ENCODE peak calls at places on chromosomes 13 and 19, in five cellular contexts. One of them, this sample, is unnamed.

GRCh38 chr19:17183858-17184271 is 31.3 kb upstream of the USE1 start:
- DNase-seq in H1: no peak
- DNase-seq in neuronal stem cell: no peak
- DNase-seq in IMR-90: no peak
- DNase-seq in mesenchymal stem cell: no peak
- DNase-seq in this sample: no peak

GRCh38 chr19:50313812-50314536 is 15.2 kb downstream of the KCNC3 start:
- DNase-seq in mesenchymal stem cell: no peak
- DNase-seq in IMR-90: no peak
- DNase-seq in neuronal stem cell: no peak
- DNase-seq in H1: peak; percentile 86
- DNase-seq in this sample: no peak

GRCh38 chr13:46698015-46698414 is 98.9 kb downstream of the ESD start:
- DNase-seq in mesenchymal stem cell: no peak
- DNase-seq in IMR-90: no peak
- DNase-seq in neuronal stem cell: no peak
- DNase-seq in H1: no peak
- DNase-seq in this sample: no peak

GRCh38 chr19:811511-812048 is 10.2 kb downstream of the PLPPR3 start:
- DNase-seq in neuronal stem cell: no peak
- DNase-seq in H1: no peak
- DNase-seq in mesenchymal stem cell: no peak
- DNase-seq in IMR-90: no peak
- DNase-seq in this sample: no peak

GRCh38 chr19:12660980-12661379 is 5.6 kb downstream of the MAN2B1 start:
- DNase-seq in neuronal stem cell: no peak
- DNase-seq in IMR-90: no peak
- DNase-seq in mesenchymal stem cell: no peak
- DNase-seq in H1: no peak
- DNase-seq in this sample: no peak

GRCh38 chr19:12133069-12133468 is 7.1 kb downstream of the ZNF20 start:
- DNase-seq in IMR-90: no peak
- DNase-seq in H1: no peak
- DNase-seq in neuronal stem cell: no peak
- DNase-seq in mesenchymal stem cell: peak; percentile 27
- DNase-seq in this sample: no peak

GRCh38 chr13:40732658-40733057 is 38.3 kb downstream of the MRPS31 start:
- DNase-seq in IMR-90: no peak
- DNase-seq in H1: no peak
- DNase-seq in neuronal stem cell: no peak
- DNase-seq in mesenchymal stem cell: peak; percentile 14
- DNase-seq in this sample: no peak

GRCh38 chr19:31499826-31500539 is 150.7 kb upstream of the TSHZ3 start:
- DNase-seq in H1: peak; percentile 23
- DNase-seq in neuronal stem cell: no peak
- DNase-seq in mesenchymal stem cell: no peak
- DNase-seq in IMR-90: no peak
- DNase-seq in this sample: no peak

GRCh38 chr13:90956036-90956435 is 391.5 kb upstream of the MIR17HG start:
- DNase-seq in mesenchymal stem cell: no peak
- DNase-seq in IMR-90: no peak
- DNase-seq in H1: no peak
- DNase-seq in neuronal stem cell: no peak
- DNase-seq in this sample: no peak

GRCh38 chr13:31903072-31903815 is 128.3 kb upstream of the FRY start:
- DNase-seq in H1: no peak
- DNase-seq in neuronal stem cell: no peak
- DNase-seq in mesenchymal stem cell: no peak
- DNase-seq in IMR-90: no peak
- DNase-seq in this sample: no peak

GRCh38 chr13:78603240-78603947 is at the start of gene POU4F1:
- DNase-seq in H1: peak; percentile 90
- DNase-seq in neuronal stem cell: peak; percentile 81
- DNase-seq in IMR-90: peak; percentile 11
- DNase-seq in mesenchymal stem cell: no peak
- DNase-seq in this sample: peak; percentile 11

GRCh38 chr13:24361138-24361537 is 51.8 kb downstream of the C1QTNF9 start:
- DNase-seq in IMR-90: no peak
- DNase-seq in mesenchymal stem cell: no peak
- DNase-seq in neuronal stem cell: no peak
- DNase-seq in H1: no peak
- DNase-seq in this sample: no peak

DNA sequence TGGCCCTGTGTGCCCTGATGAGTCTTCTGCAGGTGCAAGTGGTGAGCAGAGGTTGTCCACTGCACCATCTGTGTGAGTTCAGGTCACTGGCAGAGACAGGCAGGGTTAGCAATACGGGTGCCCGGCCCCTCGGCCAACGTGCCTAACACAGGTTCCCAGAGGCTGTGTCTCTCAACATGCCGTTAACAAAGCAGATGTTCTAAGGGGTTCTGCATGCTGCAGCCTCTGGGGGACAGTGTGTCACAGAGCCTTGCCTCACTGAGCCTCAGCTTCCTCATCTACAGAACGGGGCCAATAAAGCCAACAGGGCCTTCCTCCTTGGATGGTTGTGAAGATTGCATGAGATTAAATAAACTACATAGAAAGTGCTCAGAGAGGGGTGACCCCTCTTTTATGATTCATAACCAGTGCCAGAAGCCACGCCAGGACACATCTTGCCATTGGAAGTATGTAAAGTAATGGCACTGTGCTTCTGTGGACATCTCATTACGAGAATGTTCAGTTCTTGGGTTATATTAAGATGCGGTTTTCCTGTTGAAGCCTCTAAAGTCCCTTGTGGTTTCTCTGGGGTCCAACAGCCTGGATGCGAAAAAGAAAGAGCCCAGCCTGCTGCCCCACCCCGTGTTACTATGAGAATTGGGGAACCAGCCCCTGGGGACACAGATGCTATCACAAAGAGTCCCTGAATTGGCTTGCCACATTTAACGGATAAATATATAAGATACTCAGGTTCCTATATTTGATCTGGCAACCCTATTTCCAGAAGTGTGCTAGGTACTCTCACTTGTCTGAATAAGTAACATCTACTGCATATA is 11.2 kb upstream of the ARHGEF18 start:
- DNase-seq in H1: no peak
- DNase-seq in mesenchymal stem cell: no peak
- DNase-seq in IMR-90: no peak
- DNase-seq in neuronal stem cell: no peak
- DNase-seq in this sample: no peak
- H3K4me2 ChIP-seq in H1: no peak overlapping the region
- H3K4me2 ChIP-seq in mesenchymal stem cell: no peak overlapping the region
- H3K4me2 ChIP-seq in IMR-90: no peak overlapping the region
- H3K4me2 ChIP-seq in neuronal stem cell: no peak overlapping the region
- H3K4me2 ChIP-seq in this sample: no peak overlapping the region

GRCh38 chr19:44808463-44809371 is at the start of gene BCAM:
- DNase-seq in H1: peak; percentile 87
- DNase-seq in mesenchymal stem cell: peak; percentile 73
- DNase-seq in IMR-90: peak; percentile 54
- DNase-seq in neuronal stem cell: peak; percentile 76
- DNase-seq in this sample: peak; percentile 27
- H2BK120ac ChIP-seq in H1: peak within 1 kb of the TSS; percentile 69
- H2BK120ac ChIP-seq in mesenchymal stem cell: peak within 1 kb of the TSS; percentile 45
- H2BK120ac ChIP-seq in IMR-90: peak within 1 kb of the TSS; percentile 80
- H2BK120ac ChIP-seq in neuronal stem cell: peak within 1 kb of the TSS; percentile 16
- H2BK120ac ChIP-seq in this sample: peak within 1 kb of the TSS; percentile 72

DNA sequence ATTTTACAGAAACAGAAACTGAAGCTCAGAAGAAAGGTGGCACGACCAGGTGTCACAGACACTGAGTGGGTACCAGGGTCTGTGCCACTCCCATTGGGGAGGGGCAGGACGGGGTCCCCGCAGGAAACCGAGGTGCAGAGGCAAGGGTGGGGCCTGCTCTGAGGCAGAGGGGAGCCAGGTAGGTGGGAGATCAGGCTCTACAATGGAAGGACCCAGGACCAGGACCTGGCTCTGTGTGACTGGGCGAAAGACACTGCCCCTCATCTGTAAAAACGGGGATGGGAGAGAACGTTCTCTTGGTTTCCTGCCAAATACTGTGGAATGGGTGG is 2.8 kb downstream of the PTGIR start:
- DNase-seq in H1: no peak
- DNase-seq in neuronal stem cell: no peak
- DNase-seq in IMR-90: no peak
- DNase-seq in mesenchymal stem cell: no peak
- DNase-seq in this sample: no peak
- H3K4me2 ChIP-seq in H1: no peak overlapping the region
- H3K4me2 ChIP-seq in neuronal stem cell: no peak overlapping the region
- H3K4me2 ChIP-seq in IMR-90: no peak overlapping the region
- H3K4me2 ChIP-seq in mesenchymal stem cell: no peak overlapping the region
- H3K4me2 ChIP-seq in this sample: no peak overlapping the region

GRCh38 chr13:25494708-25495411 is 123.1 kb downstream of the ATP8A2 start:
- DNase-seq in IMR-90: no peak
- DNase-seq in mesenchymal stem cell: no peak
- DNase-seq in neuronal stem cell: no peak
- DNase-seq in H1: no peak
- DNase-seq in this sample: no peak

GRCh38 chr13:25490236-25490635 is 118.5 kb downstream of the ATP8A2 start:
- DNase-seq in H1: no peak
- DNase-seq in mesenchymal stem cell: no peak
- DNase-seq in neuronal stem cell: no peak
- DNase-seq in IMR-90: no peak
- DNase-seq in this sample: no peak

GRCh38 chr13:25493930-25494707 is 122.3 kb downstream of the ATP8A2 start:
- DNase-seq in mesenchymal stem cell: no peak
- DNase-seq in IMR-90: no peak
- DNase-seq in neuronal stem cell: no peak
- DNase-seq in H1: no peak
- DNase-seq in this sample: no peak

DNA sequence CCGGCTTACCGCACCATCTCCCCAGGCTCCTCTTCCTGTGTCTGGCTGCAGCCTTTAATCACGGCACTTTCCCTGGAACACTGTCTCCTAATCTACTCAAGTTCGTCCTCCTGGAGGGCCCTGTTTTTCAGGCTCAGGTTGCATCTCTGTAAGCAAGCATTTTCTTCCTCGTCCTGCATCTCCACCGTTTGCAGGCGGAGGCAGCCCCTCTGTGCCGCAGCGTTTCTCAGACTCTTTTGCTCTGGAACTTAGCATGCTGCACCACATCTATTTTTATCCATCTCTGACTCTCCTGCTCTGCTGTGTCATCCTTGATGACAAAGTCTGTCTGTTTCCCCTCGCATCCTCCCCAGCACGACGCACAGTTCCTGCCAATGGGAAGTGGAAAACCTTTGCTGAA is 117.5 kb downstream of the ATP8A2 start:
- DNase-seq in mesenchymal stem cell: no peak
- DNase-seq in H1: no peak
- DNase-seq in neuronal stem cell: no peak
- DNase-seq in IMR-90: no peak
- DNase-seq in this sample: no peak
- H2BK120ac ChIP-seq in mesenchymal stem cell: no peak overlapping the region
- H2BK120ac ChIP-seq in H1: no peak overlapping the region
- H2BK120ac ChIP-seq in neuronal stem cell: no peak overlapping the region
- H2BK120ac ChIP-seq in IMR-90: no peak overlapping the region
- H2BK120ac ChIP-seq in this sample: no peak overlapping the region

GRCh38 chr19:56978023-56978565 is 137.6 kb upstream of the PEG3 start:
- DNase-seq in neuronal stem cell: no peak
- DNase-seq in mesenchymal stem cell: no peak
- DNase-seq in H1: no peak
- DNase-seq in IMR-90: no peak
- DNase-seq in this sample: no peak

GRCh38 chr19:56976995-56977906 is 136.7 kb upstream of the PEG3 start:
- DNase-seq in mesenchymal stem cell: no peak
- DNase-seq in IMR-90: no peak
- DNase-seq in H1: no peak
- DNase-seq in neuronal stem cell: no peak
- DNase-seq in this sample: no peak

GRCh38 chr19:56974554-56975207 is 134.2 kb upstream of the PEG3 start:
- DNase-seq in mesenchymal stem cell: no peak
- DNase-seq in neuronal stem cell: no peak
- DNase-seq in IMR-90: no peak
- DNase-seq in H1: no peak
- DNase-seq in this sample: peak; percentile 48

GRCh38 chr19:56973713-56974553 is 133.4 kb upstream of the PEG3 start:
- DNase-seq in neuronal stem cell: peak; percentile 77
- DNase-seq in mesenchymal stem cell: no peak
- DNase-seq in IMR-90: no peak
- DNase-seq in H1: no peak
- DNase-seq in this sample: peak; percentile 32

DNA sequence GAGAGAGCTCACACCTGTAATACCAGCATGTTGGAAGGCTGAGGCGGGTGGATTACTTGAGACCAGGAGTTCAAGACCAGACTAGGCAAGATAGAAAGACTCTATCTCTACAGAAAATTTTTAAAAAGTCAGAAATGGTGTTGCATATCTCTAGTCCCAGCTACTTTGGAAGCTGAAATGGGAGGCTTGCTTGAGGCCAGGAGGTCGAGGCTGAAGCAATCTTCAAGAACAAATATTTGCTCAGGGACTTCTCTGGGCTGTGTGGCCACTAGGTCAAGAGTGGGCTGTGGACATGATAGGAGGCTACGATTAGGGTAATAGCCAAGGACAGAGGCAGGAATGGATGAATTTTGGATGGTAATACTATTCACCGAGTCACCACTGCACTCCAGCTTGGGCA is 135.8 kb upstream of the PEG3 start:
- DNase-seq in mesenchymal stem cell: no peak
- DNase-seq in IMR-90: no peak
- DNase-seq in neuronal stem cell: no peak
- DNase-seq in H1: no peak
- DNase-seq in this sample: no peak
- H3K4me2 ChIP-seq in mesenchymal stem cell: no peak overlapping the region
- H3K4me2 ChIP-seq in IMR-90: no peak overlapping the region
- H3K4me2 ChIP-seq in neuronal stem cell: no peak overlapping the region
- H3K4me2 ChIP-seq in H1: no peak overlapping the region
- H3K4me2 ChIP-seq in this sample: no peak overlapping the region

This sample was measured in trophoblast cell.